ENCODE peak calls at places on chromosomes 11 and 22, in seven cellular contexts. One of them, this sample, is unnamed.

GRCh38 chr11:19429108-19429760 is 188.5 kb upstream of the E2F8 start:
- DNase-seq in H9: no peak
- DNase-seq in IMR-90: no peak
- DNase-seq in trophoblast cell: no peak
- DNase-seq in mesendoderm: no peak
- DNase-seq in neuronal stem cell: no peak
- DNase-seq in H1: no peak
- DNase-seq in this sample: no peak

GRCh38 chr11:76728778-76729177 is 54.4 kb upstream of the TSKU start:
- DNase-seq in H9: no peak
- DNase-seq in IMR-90: no peak
- DNase-seq in trophoblast cell: no peak
- DNase-seq in mesendoderm: no peak
- DNase-seq in neuronal stem cell: no peak
- DNase-seq in H1: no peak
- DNase-seq in this sample: no peak

GRCh38 chr11:94219771-94220170 is 84.6 kb upstream of the IZUMO1R start:
- DNase-seq in H9: no peak
- DNase-seq in IMR-90: no peak
- DNase-seq in trophoblast cell: peak; percentile 65
- DNase-seq in mesendoderm: peak; percentile 14
- DNase-seq in neuronal stem cell: no peak
- DNase-seq in H1: no peak
- DNase-seq in this sample: no peak

GRCh38 chr11:42172441-42172840 is 713.0 kb upstream of the LRRC4C start:
- DNase-seq in H9: no peak
- DNase-seq in IMR-90: no peak
- DNase-seq in trophoblast cell: no peak
- DNase-seq in mesendoderm: no peak
- DNase-seq in neuronal stem cell: no peak
- DNase-seq in H1: no peak
- DNase-seq in this sample: no peak

GRCh38 chr11:33533668-33534067 is 167.0 kb downstream of the C11orf91 start:
- DNase-seq in H9: no peak
- DNase-seq in IMR-90: peak; percentile 54
- DNase-seq in trophoblast cell: no peak
- DNase-seq in mesendoderm: no peak
- DNase-seq in neuronal stem cell: no peak
- DNase-seq in H1: no peak
- DNase-seq in this sample: peak; percentile 9

GRCh38 chr22:27115816-27116256 is 458.4 kb downstream of the MIAT start:
- DNase-seq in H9: no peak
- DNase-seq in IMR-90: peak; percentile 87
- DNase-seq in trophoblast cell: peak; percentile 47
- DNase-seq in mesendoderm: peak; percentile 93
- DNase-seq in neuronal stem cell: no peak
- DNase-seq in H1: no peak
- DNase-seq in this sample: peak; percentile 75

GRCh38 chr11:114285599-114285998 is 10.6 kb upstream of the NNMT start:
- DNase-seq in H9: no peak
- DNase-seq in IMR-90: peak; percentile 58
- DNase-seq in trophoblast cell: peak; percentile 42
- DNase-seq in mesendoderm: peak; percentile 88
- DNase-seq in neuronal stem cell: no peak
- DNase-seq in H1: no peak
- DNase-seq in this sample: peak; percentile 52

GRCh38 chr11:46894506-46894905 is 23.8 kb downstream of the LRP4 start:
- DNase-seq in H9: no peak
- DNase-seq in IMR-90: no peak
- DNase-seq in trophoblast cell: no peak
- DNase-seq in mesendoderm: no peak
- DNase-seq in neuronal stem cell: no peak
- DNase-seq in H1: no peak
- DNase-seq in this sample: no peak

GRCh38 chr11:133810179-133810550 is 35.1 kb downstream of the SPATA19 start:
- DNase-seq in H9: no peak
- DNase-seq in IMR-90: no peak
- DNase-seq in trophoblast cell: no peak
- DNase-seq in mesendoderm: no peak
- DNase-seq in neuronal stem cell: no peak
- DNase-seq in H1: no peak
- DNase-seq in this sample: no peak

GRCh38 chr11:69293819-69294505 is at the start of gene MYEOV:
- DNase-seq in H9: peak; percentile 89
- DNase-seq in IMR-90: no peak
- DNase-seq in trophoblast cell: peak; percentile 59
- DNase-seq in mesendoderm: peak; percentile 80
- DNase-seq in neuronal stem cell: no peak
- DNase-seq in H1: peak; percentile 36
- DNase-seq in this sample: peak; percentile 32

GRCh38 chr11:11789735-11790369 is 51.9 kb upstream of the USP47 start:
- DNase-seq in H9: no peak
- DNase-seq in IMR-90: peak; percentile 40
- DNase-seq in trophoblast cell: peak; percentile 41
- DNase-seq in mesendoderm: peak; percentile 13
- DNase-seq in neuronal stem cell: no peak
- DNase-seq in H1: no peak
- DNase-seq in this sample: peak; percentile 41

GRCh38 chr11:73520358-73521061 is 77.4 kb downstream of the FAM168A start:
- DNase-seq in H9: no peak
- DNase-seq in IMR-90: peak; percentile 22
- DNase-seq in trophoblast cell: no peak
- DNase-seq in mesendoderm: no peak
- DNase-seq in neuronal stem cell: no peak
- DNase-seq in H1: no peak
- DNase-seq in this sample: no peak

GRCh38 chr22:43388420-43388851 is 23.4 kb upstream of the MPPED1 start:
- DNase-seq in H9: peak; percentile 90
- DNase-seq in IMR-90: peak; percentile 45
- DNase-seq in trophoblast cell: peak; percentile 77
- DNase-seq in mesendoderm: peak; percentile 71
- DNase-seq in neuronal stem cell: peak; percentile 81
- DNase-seq in H1: no peak
- DNase-seq in this sample: peak; percentile 59

GRCh38 chr11:61334434-61335354 is 1.7 kb downstream of the TKFC start:
- DNase-seq in H9: no peak
- DNase-seq in IMR-90: peak; percentile 57
- DNase-seq in trophoblast cell: peak; percentile 53
- DNase-seq in mesendoderm: peak; percentile 41
- DNase-seq in neuronal stem cell: no peak
- DNase-seq in H1: no peak
- DNase-seq in this sample: peak; percentile 45

GRCh38 chr11:87832216-87832615 is 343.0 kb downstream of the RAB38 start:
- DNase-seq in H9: no peak
- DNase-seq in IMR-90: no peak
- DNase-seq in trophoblast cell: peak; percentile 44
- DNase-seq in mesendoderm: no peak
- DNase-seq in neuronal stem cell: no peak
- DNase-seq in H1: no peak
- DNase-seq in this sample: no peak

GRCh38 chr11:124783002-124783401 is 17.2 kb downstream of the MSANTD2 start:
- DNase-seq in H9: no peak
- DNase-seq in IMR-90: peak; percentile 15
- DNase-seq in trophoblast cell: no peak
- DNase-seq in mesendoderm: no peak
- DNase-seq in neuronal stem cell: no peak
- DNase-seq in H1: no peak
- DNase-seq in this sample: no peak

GRCh38 chr11:108019870-108020540 is 11.3 kb downstream of the CUL5 start:
- DNase-seq in H9: no peak
- DNase-seq in IMR-90: peak; percentile 25
- DNase-seq in trophoblast cell: no peak
- DNase-seq in mesendoderm: peak; percentile 46
- DNase-seq in neuronal stem cell: no peak
- DNase-seq in H1: no peak
- DNase-seq in this sample: peak; percentile 36

GRCh38 chr22:31912402-31912733 is 32.0 kb upstream of the YWHAH start:
- DNase-seq in H9: no peak
- DNase-seq in IMR-90: peak; percentile 16
- DNase-seq in trophoblast cell: no peak
- DNase-seq in mesendoderm: no peak
- DNase-seq in neuronal stem cell: no peak
- DNase-seq in H1: no peak
- DNase-seq in this sample: no peak

GRCh38 chr22:31917227-31917921 is 27.0 kb upstream of the YWHAH start:
- DNase-seq in H9: no peak
- DNase-seq in IMR-90: no peak
- DNase-seq in trophoblast cell: peak; percentile 20
- DNase-seq in mesendoderm: no peak
- DNase-seq in neuronal stem cell: no peak
- DNase-seq in H1: no peak
- DNase-seq in this sample: no peak

GRCh38 chr22:31911565-31912401 is 32.6 kb upstream of the YWHAH start:
- DNase-seq in H9: no peak
- DNase-seq in IMR-90: peak; percentile 25
- DNase-seq in trophoblast cell: no peak
- DNase-seq in mesendoderm: no peak
- DNase-seq in neuronal stem cell: no peak
- DNase-seq in H1: no peak
- DNase-seq in this sample: no peak

GRCh38 chr22:31919730-31920129 is 24.6 kb upstream of the YWHAH start:
- DNase-seq in H9: no peak
- DNase-seq in IMR-90: no peak
- DNase-seq in trophoblast cell: no peak
- DNase-seq in mesendoderm: no peak
- DNase-seq in neuronal stem cell: no peak
- DNase-seq in H1: no peak
- DNase-seq in this sample: no peak

GRCh38 chr22:31915499-31916065 is 28.8 kb upstream of the YWHAH start:
- DNase-seq in H9: no peak
- DNase-seq in IMR-90: no peak
- DNase-seq in trophoblast cell: peak; percentile 98
- DNase-seq in mesendoderm: peak; percentile 42
- DNase-seq in neuronal stem cell: no peak
- DNase-seq in H1: no peak
- DNase-seq in this sample: no peak
- H2AK5ac ChIP-seq in H9: no peak overlapping the region
- H2AK5ac ChIP-seq in IMR-90: no peak overlapping the region
- H2AK5ac ChIP-seq in trophoblast cell: no peak overlapping the region
- H2AK5ac ChIP-seq in mesendoderm: no peak overlapping the region
- H2AK5ac ChIP-seq in neuronal stem cell: no peak overlapping the region
- H2AK5ac ChIP-seq in H1: no peak overlapping the region
- H2AK5ac ChIP-seq in this sample: no peak overlapping the region

DNA sequence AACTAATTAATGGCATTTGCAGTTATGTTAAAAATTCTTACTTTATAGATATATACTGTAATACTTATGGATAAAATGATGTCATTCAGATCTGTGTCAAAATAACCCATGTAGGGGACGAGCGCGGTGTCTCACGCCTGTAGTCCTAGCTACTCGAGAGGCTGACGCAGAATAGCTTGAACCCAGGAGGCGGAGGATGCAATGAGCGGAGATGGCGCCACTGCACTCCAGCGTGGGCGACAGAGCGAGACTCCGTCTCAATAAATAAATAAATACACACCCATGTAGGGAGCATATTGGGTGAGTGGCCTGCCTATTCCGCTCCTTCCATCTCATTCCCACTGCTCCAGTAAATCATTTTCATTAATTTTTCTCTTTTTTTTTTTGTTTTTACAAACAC is 7.1 kb downstream of the SNU13 start:
- DNase-seq in H9: no peak
- DNase-seq in IMR-90: no peak
- DNase-seq in trophoblast cell: no peak
- DNase-seq in mesendoderm: no peak
- DNase-seq in neuronal stem cell: no peak
- DNase-seq in H1: no peak
- DNase-seq in this sample: no peak
- H4K8ac ChIP-seq in H9: no peak overlapping the region
- H4K8ac ChIP-seq in IMR-90: no peak overlapping the region
- H4K8ac ChIP-seq in trophoblast cell: no peak overlapping the region
- H4K8ac ChIP-seq in mesendoderm: no peak overlapping the region
- H4K8ac ChIP-seq in neuronal stem cell: no peak overlapping the region
- H4K8ac ChIP-seq in H1: no peak overlapping the region
- H4K8ac ChIP-seq in this sample: no peak overlapping the region

GRCh38 chr11:85918910-85919794 is 64.0 kb downstream of the CCDC83 start:
- DNase-seq in H9: no peak
- DNase-seq in IMR-90: no peak
- DNase-seq in trophoblast cell: no peak
- DNase-seq in mesendoderm: no peak
- DNase-seq in neuronal stem cell: no peak
- DNase-seq in H1: no peak
- DNase-seq in this sample: no peak

GRCh38 chr11:85913486-85913885 is 58.3 kb downstream of the CCDC83 start:
- DNase-seq in H9: no peak
- DNase-seq in IMR-90: no peak
- DNase-seq in trophoblast cell: no peak
- DNase-seq in mesendoderm: no peak
- DNase-seq in neuronal stem cell: no peak
- DNase-seq in H1: no peak
- DNase-seq in this sample: no peak

GRCh38 chr11:85912414-85912813 is 57.2 kb downstream of the CCDC83 start:
- DNase-seq in H9: no peak
- DNase-seq in IMR-90: no peak
- DNase-seq in trophoblast cell: no peak
- DNase-seq in mesendoderm: no peak
- DNase-seq in neuronal stem cell: no peak
- DNase-seq in H1: no peak
- DNase-seq in this sample: no peak

GRCh38 chr11:85914425-85914824 is 59.2 kb downstream of the CCDC83 start:
- DNase-seq in H9: no peak
- DNase-seq in IMR-90: no peak
- DNase-seq in trophoblast cell: no peak
- DNase-seq in mesendoderm: no peak
- DNase-seq in neuronal stem cell: no peak
- DNase-seq in H1: no peak
- DNase-seq in this sample: no peak
- H3K23ac ChIP-seq in H9: no peak overlapping the region
- H3K23ac ChIP-seq in IMR-90: no peak overlapping the region
- H3K23ac ChIP-seq in trophoblast cell: no peak overlapping the region
- H3K23ac ChIP-seq in mesendoderm: no peak overlapping the region
- H3K23ac ChIP-seq in neuronal stem cell: no peak overlapping the region
- H3K23ac ChIP-seq in H1: no peak overlapping the region
- H3K23ac ChIP-seq in this sample: no peak overlapping the region

GRCh38 chr11:16685914-16686313 is 52.5 kb upstream of the C11orf58 start:
- DNase-seq in H9: peak; percentile 36
- DNase-seq in IMR-90: no peak
- DNase-seq in trophoblast cell: no peak
- DNase-seq in mesendoderm: peak; percentile 18
- DNase-seq in neuronal stem cell: no peak
- DNase-seq in H1: no peak
- DNase-seq in this sample: no peak

DNA sequence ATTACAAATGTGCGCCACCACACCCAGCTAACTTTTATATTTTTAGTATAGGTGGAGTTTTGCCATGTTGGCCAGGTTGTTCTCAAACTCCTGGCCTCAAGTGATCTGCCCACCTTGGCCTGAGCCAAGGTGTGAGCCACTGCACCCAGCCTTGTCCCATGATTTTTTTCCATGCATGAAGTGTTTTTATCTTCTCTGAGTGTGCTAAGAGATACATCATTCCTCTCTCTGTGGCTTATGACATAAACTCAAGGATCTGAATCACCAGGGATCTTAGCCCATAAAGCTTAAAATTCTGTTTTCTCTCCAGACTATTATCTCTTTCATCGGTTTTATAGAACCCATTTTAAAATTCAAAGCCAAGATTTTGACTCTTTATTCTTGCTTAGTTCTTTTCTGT is 48.4 kb upstream of the C11orf58 start:
- DNase-seq in H9: no peak
- DNase-seq in IMR-90: no peak
- DNase-seq in trophoblast cell: no peak
- DNase-seq in mesendoderm: no peak
- DNase-seq in neuronal stem cell: no peak
- DNase-seq in H1: no peak
- DNase-seq in this sample: no peak
- H2AK5ac ChIP-seq in H9: no peak overlapping the region
- H2AK5ac ChIP-seq in IMR-90: no peak overlapping the region
- H2AK5ac ChIP-seq in trophoblast cell: no peak overlapping the region
- H2AK5ac ChIP-seq in mesendoderm: no peak overlapping the region
- H2AK5ac ChIP-seq in neuronal stem cell: no peak overlapping the region
- H2AK5ac ChIP-seq in H1: no peak overlapping the region
- H2AK5ac ChIP-seq in this sample: no peak overlapping the region

This sample was measured in mesenchymal stem cell.